ENCODE peak calls at places on chromosomes 7 and 10, in six cellular contexts. H is heart left ventricle, C is adrenal gland, L is tibial nerve, W is body of pancreas, T is breast epithelium. U is an unnamed sample.

GRCh38 chr7:121853307-121853706 is 19.7 kb upstream of the PTPRZ1 start:
- DNase-seq in H (no peak), C (no peak), L (no peak), W (no peak), T (no peak), U (no peak)

GRCh38 chr7:91656486-91657237 is 223.8 kb downstream of the MTERF1 start:
- DNase-seq in H (no peak), C (no peak), L (no peak), W (no peak), T (no peak), U (peak)

GRCh38 chr10:33552290-33552689 is 217.8 kb upstream of the NRP1 start:
- DNase-seq in H (no peak), C (no peak), L (no peak), W (no peak), T (no peak), U (no peak)

GRCh38 chr10:104337527-104337984 is 709 bp downstream of the ITPRIP start:
- DNase-seq in H (no peak), C (no peak), L (no peak), W (peak), T (no peak), U (peak)

GRCh38 chr7:142383826-142384507 is 126.1 kb upstream of the PRSS58 start:
- DNase-seq in H (no peak), C (no peak), L (no peak), W (no peak), T (no peak), U (no peak)

GRCh38 chr7:27346531-27347260 is 104.1 kb downstream of the EVX1 start:
- DNase-seq in H (no peak), C (peak), L (no peak), W (peak), T (no peak), U (peak)

GRCh38 chr7:92925876-92926696 is 89.7 kb upstream of the CDK6 start:
- DNase-seq in H (no peak), C (no peak), L (no peak), W (no peak), T (no peak), U (no peak)

GRCh38 chr7:75617634-75618234 is 121.0 kb downstream of the HIP1 start:
- DNase-seq in H (peak), C (peak), L (peak), W (peak), T (no peak), U (peak)

GRCh38 chr10:104650072-104650471 is 9.0 kb downstream of the SORCS3 start:
- DNase-seq in H (no peak), C (no peak), L (no peak), W (no peak), T (no peak), U (no peak)

GRCh38 chr10:116627386-116627933 is 6.7 kb downstream of the PNLIPRP2 start:
- DNase-seq in H (no peak), C (peak), L (no peak), W (peak), T (no peak), U (no peak)

GRCh38 chr7:91182819-91183405 is 81.3 kb upstream of the FZD1 start:
- DNase-seq in H (no peak), C (no peak), L (no peak), W (no peak), T (no peak), U (no peak)

GRCh38 chr10:124296121-124296812 is 122.5 kb downstream of the OAT start:
- DNase-seq in H (no peak), C (no peak), L (no peak), W (no peak), T (no peak), U (peak)

GRCh38 chr7:74138945-74139843 is 35.0 kb upstream of the EIF4H start:
- DNase-seq in H (no peak), C (no peak), L (no peak), W (peak), T (no peak), U (no peak)

GRCh38 chr7:18788026-18788425 is 292.5 kb downstream of the HDAC9 start:
- DNase-seq in H (no peak), C (no peak), L (no peak), W (peak), T (no peak), U (no peak)

GRCh38 chr7:7596156-7596555 is 29.5 kb downstream of the MIOS start:
- DNase-seq in H (no peak), C (peak), L (no peak), W (no peak), T (no peak), U (no peak)

GRCh38 chr7:151381333-151382078 is 28.3 kb downstream of the WDR86 start:
- DNase-seq in H (no peak), C (no peak), L (no peak), W (no peak), T (no peak), U (peak)

GRCh38 chr7:93941956-93942355 is 20.4 kb downstream of the GNG11 start:
- DNase-seq in H (no peak), C (no peak), L (no peak), W (no peak), T (no peak), U (no peak)

GRCh38 chr10:128859738-128860386 is 607.2 kb upstream of the MGMT start:
- DNase-seq in H (no peak), C (peak), L (no peak), W (peak), T (no peak), U (peak)

GRCh38 chr10:3781458-3782098 is 3.4 kb downstream of the KLF6 start:
- DNase-seq in H (peak), C (peak), L (peak), W (peak), T (no peak), U (no peak)

GRCh38 chr10:126175586-126176258 is 212.6 kb downstream of the ADAM12 start:
- DNase-seq in H (no peak), C (no peak), L (no peak), W (no peak), T (no peak), U (no peak)

GRCh38 chr10:121734517-121735137 is 136.4 kb upstream of the FGFR2 start:
- DNase-seq in H (no peak), C (peak), L (no peak), W (peak), T (no peak), U (no peak)

GRCh38 chr7:114718861-114719260 is 203.0 kb upstream of the MDFIC start:
- DNase-seq in H (no peak), C (no peak), L (no peak), W (no peak), T (no peak), U (no peak)
- H3K4me3 ChIP-seq in H (no peak), C (no peak), L (no peak), W (no peak), T (no peak), U (no peak)

GRCh38 chr7:304574-305409 is 14.8 kb downstream of the FOXL3 start:
- DNase-seq in H (no peak), C (no peak), L (no peak), W (no peak), T (no peak), U (no peak)
- TF ChIP-seq POLR2A in H (no peak), C (no peak), L (no peak), W (no peak), T (no peak), U (no peak)

DNA sequence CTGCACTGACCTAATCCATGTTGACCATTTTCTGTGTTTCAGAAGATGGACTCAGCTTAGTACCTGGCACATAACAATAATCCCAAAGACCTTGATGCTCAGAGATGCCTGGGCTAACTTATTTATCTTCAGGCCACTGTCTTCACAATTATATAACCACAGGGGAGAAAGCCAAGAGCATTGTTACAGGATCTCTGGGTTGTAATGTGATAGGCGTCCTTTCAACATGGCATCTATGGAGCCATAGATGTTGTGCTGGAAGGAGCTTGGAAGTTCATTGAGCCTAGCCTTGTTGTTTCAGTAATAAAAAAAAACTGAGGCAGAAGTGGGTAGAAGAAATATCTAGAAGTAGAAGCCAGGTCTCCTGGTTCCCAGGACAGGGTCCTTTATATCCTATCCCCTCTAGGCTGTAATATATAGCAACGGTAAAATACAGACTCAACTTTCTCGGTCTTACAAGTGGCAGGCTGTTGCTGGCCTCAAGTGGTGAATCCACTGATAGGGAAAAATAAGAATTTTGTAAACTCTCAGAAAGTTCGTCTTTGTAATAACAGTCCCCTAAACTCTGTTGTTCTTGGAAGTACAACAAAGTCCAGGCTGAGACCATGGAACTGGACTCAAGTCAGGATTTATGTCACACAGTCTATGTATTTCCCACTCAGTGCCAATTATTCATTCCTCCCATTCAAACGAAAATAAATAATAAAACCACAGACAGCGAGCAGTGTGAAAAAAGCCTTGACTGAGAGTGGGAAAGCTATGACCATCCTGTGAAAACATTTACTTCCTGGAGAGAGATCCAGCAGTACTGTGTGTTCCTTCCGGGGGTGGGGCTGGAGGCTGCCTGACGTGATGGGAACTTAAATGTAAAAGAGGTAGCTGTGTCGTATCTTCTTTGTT is 277.6 kb downstream of the REEP3 start:
- DNase-seq in H (peak), C (peak), L (peak), W (peak), T (no peak), U (peak)
- H3K4me3 ChIP-seq in H (no peak), C (peak), L (peak), W (no peak), T (peak), U (no peak)

GRCh38 chr7:101138149-101138870 is 11.4 kb downstream of the SERPINE1 start:
- DNase-seq in H (peak), C (peak), L (peak), W (peak), T (peak), U (peak)
- TF ChIP-seq POLR2A in H (no peak), C (peak), L (no peak), W (no peak), T (no peak), U (no peak)

U was measured in lower leg skin.